ENCODE peak calls at places on chromosome 21, in ten cellular contexts. A is GM12878, J is prostate gland, C is sigmoid colon, K is H1, M is upper lobe of left lung, H is HCT116, V is suprapubic skin, Z is endothelial cell of umbilical vein, X is SK-N-MC. D is an unnamed sample.

GRCh38 chr21:37936010-37936785 is 19.9 kb upstream of the KCNJ6 start:
- DNase-seq in J (no peak), Z (no peak), X (no peak), K (no peak), H (no peak), C (no peak), A (no peak), M (no peak), V (no peak), D (no peak)

GRCh38 chr21:17548262-17548661 is 35.4 kb downstream of the CXADR start:
- DNase-seq in X (no peak), M (no peak), A (no peak), H (no peak), C (no peak), Z (no peak), J (no peak), V (no peak), K (no peak), D (no peak)

GRCh38 chr21:41817877-41818855 is 51.3 kb upstream of the RIPK4 start:
- DNase-seq in X (no peak), K (no peak), J (no peak), M (no peak), C (peak), A (no peak), H (no peak), Z (no peak), V (peak), D (no peak)

GRCh38 chr21:15749045-15749867 is 19.5 kb downstream of the USP25 start:
- DNase-seq in Z (peak), C (no peak), A (no peak), V (no peak), X (no peak), K (no peak), H (no peak), M (no peak), J (no peak), D (no peak)

GRCh38 chr21:38920631-38921398 is 115.1 kb downstream of the ETS2 start:
- DNase-seq in K (no peak), X (no peak), J (no peak), A (no peak), H (no peak), M (no peak), V (no peak), Z (no peak), C (peak), D (no peak)

GRCh38 chr21:41923641-41924342 is 30.0 kb downstream of the C2CD2 start:
- DNase-seq in Z (no peak), K (no peak), M (no peak), H (no peak), C (peak), J (no peak), A (no peak), V (no peak), X (peak), D (no peak)

GRCh38 chr21:34074283-34075098 is 1.1 kb downstream of the MRPS6 start:
- DNase-seq in V (no peak), A (no peak), Z (peak), C (no peak), K (peak), J (no peak), M (peak), H (no peak), X (no peak), D (no peak)

GRCh38 chr21:14987370-14988170 is 77.2 kb downstream of the NRIP1 start:
- DNase-seq in A (no peak), J (no peak), H (no peak), Z (no peak), K (no peak), C (no peak), V (no peak), M (no peak), X (no peak), D (no peak)

GRCh38 chr21:14530574-14530973 is 15.5 kb downstream of the SAMSN1 start:
- DNase-seq in X (no peak), J (no peak), A (no peak), H (no peak), C (no peak), M (no peak), V (no peak), K (no peak), Z (no peak), D (no peak)

GRCh38 chr21:20570824-20571232 is 427.4 kb upstream of the NCAM2 start:
- DNase-seq in M (no peak), Z (no peak), V (no peak), H (no peak), C (no peak), X (no peak), A (no peak), K (peak), J (no peak), D (no peak)

GRCh38 chr21:40681164-40681859 is 165.6 kb downstream of the DSCAM start:
- DNase-seq in A (no peak), K (no peak), Z (no peak), X (no peak), H (no peak), M (peak), J (no peak), C (no peak), V (no peak), D (no peak)

GRCh38 chr21:36257657-36258056 is 62.3 kb upstream of the MORC3 start:
- DNase-seq in Z (no peak), J (no peak), K (no peak), V (no peak), H (no peak), M (no peak), C (no peak), A (no peak), X (no peak), D (no peak)

GRCh38 chr21:40272037-40272436 is 404.8 kb downstream of the PCP4 start:
- DNase-seq in V (no peak), Z (no peak), X (no peak), C (no peak), J (no peak), H (no peak), K (no peak), A (no peak), M (no peak), D (no peak)

GRCh38 chr21:33428669-33429068 is 25.5 kb downstream of the IFNGR2 start:
- DNase-seq in Z (peak), H (no peak), J (peak), C (no peak), A (no peak), K (no peak), V (no peak), X (no peak), M (no peak), D (no peak)

GRCh38 chr21:27023186-27023585 is 56.3 kb upstream of the ADAMTS5 start:
- DNase-seq in X (no peak), C (no peak), Z (no peak), A (no peak), J (no peak), H (no peak), K (no peak), M (no peak), V (no peak), D (no peak)

GRCh38 chr21:41426656-41427311 is 745 bp downstream of the MX1 start:
- DNase-seq in J (no peak), X (no peak), A (no peak), K (peak), V (no peak), H (no peak), C (no peak), M (peak), Z (no peak), D (no peak)

GRCh38 chr21:14382486-14382834 is 486 bp downstream of the HSPA13 start:
- DNase-seq in K (no peak), A (no peak), V (peak), C (no peak), M (no peak), H (no peak), X (no peak), J (no peak), Z (no peak), D (no peak)

GRCh38 chr21:27631471-27631870 is 664.6 kb upstream of the ADAMTS5 start:
- DNase-seq in J (no peak), M (no peak), V (no peak), H (no peak), Z (no peak), A (no peak), X (no peak), K (no peak), C (no peak), D (no peak)

GRCh38 chr21:16908087-16908486 is 604.8 kb upstream of the CXADR start:
- DNase-seq in M (no peak), K (no peak), V (no peak), A (no peak), C (peak), Z (no peak), X (no peak), J (peak), H (no peak), D (no peak)

GRCh38 chr21:38440746-38441145 is 57.5 kb downstream of the ERG start:
- DNase-seq in H (no peak), Z (peak), M (no peak), A (no peak), K (no peak), J (no peak), X (no peak), V (no peak), C (no peak), D (no peak)

DNA sequence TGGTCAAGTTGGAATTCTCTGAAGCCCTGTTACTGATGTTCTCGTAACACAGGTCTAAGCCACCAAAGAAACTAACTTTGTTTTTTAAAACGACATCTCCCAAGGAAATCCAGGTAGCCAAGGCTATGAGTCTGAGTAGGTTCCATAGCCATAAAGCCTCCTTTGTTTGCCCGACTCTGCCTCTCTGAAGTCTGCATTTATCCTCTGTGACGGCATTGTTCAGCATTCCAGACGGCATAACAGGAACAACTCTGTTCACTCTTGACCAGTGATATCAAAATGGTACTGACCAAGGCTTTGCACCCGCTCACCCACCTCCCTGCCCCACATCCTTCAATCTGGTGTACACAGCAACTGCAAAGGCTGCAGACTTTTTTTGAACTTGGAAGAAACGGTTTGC is 14.8 kb downstream of the URB1 start:
- DNase-seq in M (no peak), X (no peak), A (no peak), K (no peak), V (peak), Z (no peak), C (no peak), H (no peak), J (no peak), D (no peak)
- H3K27ac ChIP-seq in M (no peak), X (no peak), A (no peak), K (no peak), V (no peak), Z (no peak), C (no peak), H (no peak), J (peak), D (no peak)

GRCh38 chr21:35232545-35233176 is 183.6 kb upstream of the RUNX1 start:
- DNase-seq in H (peak), V (no peak), C (no peak), Z (peak), A (no peak), K (no peak), X (no peak), M (no peak), J (no peak), D (peak)
- TF ChIP-seq POLR2AphosphoS5 in H (no peak), V (no peak), C (no peak), Z (peak), A (no peak), K (no peak), X (no peak), M (peak), J (no peak), D (peak)

DNA sequence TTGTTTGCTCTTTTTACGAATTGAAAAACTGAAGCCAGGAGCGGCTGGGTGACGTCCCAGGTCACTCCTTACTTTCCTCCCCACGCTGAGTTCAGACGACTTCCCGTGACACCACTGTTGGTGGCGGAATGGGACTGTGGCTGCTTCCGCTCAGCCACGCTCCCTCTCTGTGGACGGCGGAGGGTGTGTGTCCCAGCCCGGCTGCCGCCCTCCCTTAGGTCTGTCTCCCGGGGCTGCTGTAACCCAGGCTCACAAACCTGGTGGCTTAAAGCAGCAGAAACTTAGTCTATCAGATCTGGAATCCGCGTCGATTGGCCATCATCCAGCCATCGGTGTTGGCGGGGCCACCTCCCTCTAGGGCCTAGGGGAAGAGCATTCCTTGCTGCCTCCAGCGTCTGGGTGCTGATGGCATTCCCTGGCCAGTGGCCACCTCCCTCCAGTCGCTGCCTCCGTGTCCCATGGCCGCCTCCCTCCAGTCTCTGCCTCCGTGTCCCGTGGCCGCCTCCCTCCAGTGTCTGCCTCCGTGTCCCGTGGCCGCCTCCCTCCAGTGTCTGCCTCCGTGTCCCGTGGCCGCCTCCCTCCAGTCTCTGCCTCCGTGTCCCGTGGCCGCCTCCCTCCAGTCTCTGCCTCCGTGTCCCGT is 17.5 kb downstream of the TRPM2 start:
- DNase-seq in M (no peak), X (no peak), H (no peak), K (no peak), Z (no peak), A (no peak), V (no peak), C (peak), J (no peak), D (no peak)
- H3K27ac ChIP-seq in M (no peak), X (no peak), H (no peak), K (no peak), Z (no peak), A (no peak), V (no peak), C (no peak), J (no peak), D (no peak)

GRCh38 chr21:44310628-44311027 is 10.8 kb downstream of the PFKL start:
- DNase-seq in V (no peak), A (no peak), H (no peak), X (no peak), K (no peak), C (no peak), Z (no peak), M (no peak), J (no peak), D (no peak)
- TF ChIP-seq POLR2AphosphoS5 in V (no peak), A (no peak), H (no peak), X (no peak), K (no peak), C (no peak), Z (no peak), M (no peak), J (no peak), D (no peak)

DNA sequence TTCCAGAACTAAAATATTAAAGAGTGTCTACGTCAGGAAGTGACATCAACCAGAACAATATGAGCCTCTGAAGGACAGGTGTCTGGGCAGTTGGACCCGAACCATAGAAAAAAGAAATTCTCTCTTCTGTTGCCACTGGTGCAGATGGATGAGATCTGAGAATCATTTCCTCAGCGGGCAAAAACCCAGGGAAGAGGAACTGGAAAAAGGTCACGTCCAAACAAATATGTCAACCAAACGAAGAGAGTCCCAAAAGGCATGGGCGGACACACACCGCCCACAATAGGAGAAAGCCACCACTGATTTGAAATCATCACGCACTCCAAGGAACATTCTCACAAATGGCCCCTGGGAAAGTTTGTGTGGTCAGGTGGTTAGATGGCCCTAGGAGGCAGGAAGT is 70.5 kb upstream of the TIAM1 start:
- DNase-seq in H (no peak), M (no peak), K (no peak), A (no peak), C (no peak), Z (no peak), X (no peak), V (no peak), J (no peak), D (no peak)
- H3K27ac ChIP-seq in H (no peak), M (no peak), K (no peak), A (no peak), C (no peak), Z (no peak), X (no peak), V (no peak), J (no peak), D (no peak)

DNA sequence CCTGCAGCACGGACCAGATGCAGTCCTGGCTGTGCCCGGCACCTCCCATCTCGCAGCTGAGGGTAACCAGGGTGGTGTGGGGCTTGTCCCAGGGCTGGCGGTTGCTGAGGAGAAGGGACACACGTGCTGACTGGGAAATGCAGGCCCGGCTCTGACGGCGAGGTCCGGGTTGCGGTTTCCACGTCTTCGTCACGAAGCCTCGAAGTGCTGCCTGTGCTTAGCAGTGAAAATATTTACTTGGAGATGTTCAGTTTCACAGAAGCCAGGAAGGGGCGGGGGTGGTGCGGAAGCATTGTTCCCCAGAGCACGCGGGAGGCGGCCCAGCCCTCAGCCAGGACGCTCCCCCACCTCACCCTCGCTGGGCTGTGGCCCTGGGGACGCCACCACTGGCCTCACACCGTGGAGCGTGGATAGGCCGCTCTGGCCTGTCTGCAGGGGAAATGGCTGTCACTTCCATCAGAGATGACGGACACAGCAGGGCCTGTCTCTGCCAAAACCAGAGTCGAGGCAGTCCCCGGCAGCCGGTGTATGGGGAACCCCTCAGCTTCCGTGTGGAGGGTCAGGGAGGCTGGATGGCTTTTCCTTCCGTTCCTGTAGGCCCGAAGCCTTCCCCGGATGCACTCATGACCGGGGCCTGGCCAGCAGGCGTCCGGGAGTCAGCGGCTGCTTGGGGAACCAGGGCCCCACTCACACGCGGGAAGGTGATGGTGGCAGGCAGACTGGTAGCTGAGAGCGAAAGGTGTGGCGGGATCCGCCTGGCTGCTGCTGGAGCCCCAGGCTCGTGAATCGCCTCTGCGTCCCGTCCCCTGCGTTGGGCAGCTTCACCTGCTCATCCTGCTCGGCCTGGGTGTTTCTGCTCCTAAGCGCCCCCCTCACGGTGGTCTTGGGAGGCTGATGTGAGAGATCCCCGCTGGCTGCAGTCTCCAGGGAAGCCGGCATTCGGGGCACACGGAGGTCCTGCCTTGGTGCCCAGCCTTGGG is 14.7 kb upstream of the POFUT2 start:
- DNase-seq in M (peak), V (peak), X (no peak), A (no peak), J (no peak), Z (peak), K (no peak), H (no peak), C (peak), D (peak)
- TF ChIP-seq POLR2AphosphoS5 in M (peak), V (no peak), X (no peak), A (no peak), J (no peak), Z (no peak), K (no peak), H (no peak), C (peak), D (peak)